ENCODE peak calls at places on chromosomes 12 and 14, in five cellular contexts. H is kidney, X is H1, Y is mammary epithelial cell, I is IMR-90. F is an unnamed sample.
A peak's percentile ranks its signal among the peaks of the same experiment; 100 is the strongest.

GRCh38 chr12:128661216-128661550 is 162.6 kb downstream of the SLC15A4 start:
- DNase-seq in H (no peak), X (no peak), Y (no peak), I (no peak), F (no peak)

GRCh38 chr12:105036937-105037649 is 47.2 kb downstream of the ALDH1L2 start:
- DNase-seq in H (no peak), X (no peak), Y (no peak), I (no peak), F (no peak)

GRCh38 chr12:109706747-109707469 is 6.7 kb upstream of the FAM222A start:
- DNase-seq in H (peak; percentile 40), X (no peak), Y (no peak), I (no peak), F (no peak)

GRCh38 chr14:80523518-80524117 is 312.3 kb upstream of the DIO2 start:
- DNase-seq in H (no peak), X (no peak), Y (peak; percentile 8), I (peak; percentile 28), F (no peak)

GRCh38 chr12:117090816-117091711 is 8.2 kb downstream of the TESC start:
- DNase-seq in H (peak; percentile 91), X (no peak), Y (no peak), I (no peak), F (no peak)

GRCh38 chr14:96098999-96099335 is 59.8 kb downstream of the C14orf132 start:
- DNase-seq in H (no peak), X (no peak), Y (no peak), I (no peak), F (no peak)

GRCh38 chr12:49784756-49785409 is 43.3 kb downstream of the NCKAP5L start:
- DNase-seq in H (no peak), X (no peak), Y (no peak), I (peak; percentile 67), F (no peak)

GRCh38 chr12:132502882-132503193 is 12.9 kb downstream of the FBRSL1 start:
- DNase-seq in H (no peak), X (no peak), Y (no peak), I (no peak), F (no peak)

GRCh38 chr12:105805730-105806390 is 332.9 kb downstream of the NUAK1 start:
- DNase-seq in H (no peak), X (no peak), Y (peak; percentile 52), I (no peak), F (no peak)

GRCh38 chr12:6936642-6937480 is 6.8 kb upstream of the RNU7-1 start:
- DNase-seq in H (peak; percentile 92), X (peak; percentile 71), Y (no peak), I (no peak), F (no peak)

GRCh38 chr12:53231859-53232640 is at the start of gene RARG:
- DNase-seq in H (peak; percentile 94), X (peak; percentile 83), Y (peak; percentile 77), I (no peak), F (peak; percentile 71)

GRCh38 chr12:115785548-115785947 is 491.9 kb downstream of the MED13L start:
- DNase-seq in H (no peak), X (no peak), Y (no peak), I (no peak), F (no peak)

GRCh38 chr14:90444077-90444696 is 47.4 kb downstream of the CALM1 start:
- DNase-seq in H (peak; percentile 95), X (no peak), Y (peak; percentile 98), I (no peak), F (no peak)

DNA sequence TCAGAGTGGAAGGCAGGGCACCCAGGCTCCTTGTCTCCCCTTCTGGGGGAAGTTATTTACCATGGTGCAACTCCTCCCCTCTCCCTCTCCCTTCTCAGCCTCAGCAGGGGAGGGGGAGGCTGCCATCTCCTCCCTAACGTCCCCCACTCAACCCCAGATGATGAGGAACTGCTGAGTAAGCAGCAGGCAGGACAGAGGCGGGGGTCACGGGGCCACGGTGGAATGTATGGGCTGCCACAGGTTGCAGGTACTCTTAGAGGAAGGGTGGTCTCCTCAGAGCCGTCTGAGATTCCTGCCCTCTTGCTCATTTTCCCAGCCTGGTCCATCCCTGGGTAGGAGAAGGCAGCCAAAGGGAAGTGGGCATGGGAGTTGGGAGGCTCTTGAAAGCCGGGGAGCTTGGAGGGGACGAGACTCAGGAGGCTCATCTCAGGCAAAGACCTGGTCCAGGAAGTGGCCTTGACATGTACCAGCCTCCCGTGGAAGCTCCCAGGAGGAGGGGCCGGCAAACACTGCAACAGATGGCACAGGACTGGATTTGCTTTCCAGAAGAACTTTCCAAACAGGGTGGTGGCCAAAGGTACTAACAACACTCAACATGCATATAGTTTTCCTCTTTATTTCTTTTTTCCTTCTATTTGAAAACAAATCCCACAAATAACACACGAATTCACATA is 19.0 kb downstream of the RIN3 start:
- DNase-seq in H (no peak), X (no peak), Y (no peak), I (no peak), F (no peak)
- H3K4me1 ChIP-seq in H (no peaks in the 10 kb centered on the region), X (no peaks in the 10 kb centered on the region), Y (no peaks in the 10 kb centered on the region), I (peaks cover 17% of the 10 kb centered on the region), F (no peaks in the 10 kb centered on the region)

GRCh38 chr12:122137229-122137628 is 36.8 kb downstream of the IL31 start:
- DNase-seq in H (no peak), X (no peak), Y (no peak), I (no peak), F (no peak)
- TF ChIP-seq CTCF in H (no peak), X (peak; percentile 84), Y (no peak), I (no peak), F (no peak)

GRCh38 chr12:34218193-34219045 is 196.1 kb downstream of the ALG10 start:
- DNase-seq in H (peak; percentile 82), X (peak; percentile 74), Y (peak; percentile 50), I (peak; percentile 34), F (peak; percentile 71)
- H3K9ac ChIP-seq in H (peak overlapping the region; percentile 51), X (no peak overlapping the region), Y (no peak overlapping the region), I (no peak overlapping the region), F (peak overlapping the region; percentile 45)

GRCh38 chr12:74910831-74911230 is 298.8 kb downstream of the KCNC2 start:
- DNase-seq in H (no peak), X (no peak), Y (no peak), I (no peak), F (no peak)

GRCh38 chr12:74917743-74918142 is 291.9 kb downstream of the KCNC2 start:
- DNase-seq in H (no peak), X (no peak), Y (no peak), I (no peak), F (no peak)

GRCh38 chr12:74914378-74914777 is 295.3 kb downstream of the KCNC2 start:
- DNase-seq in H (no peak), X (no peak), Y (no peak), I (no peak), F (no peak)

GRCh38 chr12:74915718-74916117 is 293.9 kb downstream of the KCNC2 start:
- DNase-seq in H (no peak), X (no peak), Y (no peak), I (no peak), F (no peak)
- H3K4me1 ChIP-seq in H (no peaks in the 10 kb centered on the region), X (no peaks in the 10 kb centered on the region), Y (no peaks in the 10 kb centered on the region), I (no peaks in the 10 kb centered on the region), F (no peaks in the 10 kb centered on the region)

GRCh38 chr14:103019236-103019635 is 38.1 kb downstream of the CDC42BPB start:
- DNase-seq in H (no peak), X (no peak), Y (no peak), I (no peak), F (no peak)
- TF ChIP-seq CTCF in H (no peak), X (no peak), Y (no peak), I (no peak), F (no peak)

GRCh38 chr14:32561520-32561919 is 232.4 kb downstream of the AKAP6 start:
- DNase-seq in H (no peak), X (no peak), Y (no peak), I (peak; percentile 50), F (no peak)
- H3K9ac ChIP-seq in H (no peak overlapping the region), X (no peak overlapping the region), Y (no peak overlapping the region), I (no peak overlapping the region), F (no peak overlapping the region)

GRCh38 chr12:19988457-19988856 is 379.9 kb upstream of the PDE3A start:
- DNase-seq in H (no peak), X (no peak), Y (no peak), I (no peak), F (no peak)
- H3K4me1 ChIP-seq in H (no peaks in the 10 kb centered on the region), X (no peaks in the 10 kb centered on the region), Y (no peaks in the 10 kb centered on the region), I (peaks cover 3% of the 10 kb centered on the region), F (no peaks in the 10 kb centered on the region)

GRCh38 chr12:120639771-120640721 is at the start of gene CABP1:
- DNase-seq in H (peak; percentile 75), X (peak; percentile 87), Y (no peak), I (no peak), F (no peak)
- TF ChIP-seq CTCF in H (peak; percentile 15), X (peak; percentile 34), Y (no peak), I (no peak), F (no peak)

GRCh38 chr12:130163461-130164215 is 1.4 kb downstream of the FZD10 start:
- DNase-seq in H (peak; percentile 66), X (no peak), Y (no peak), I (no peak), F (no peak)
- H3K9ac ChIP-seq in H (no peak overlapping the region), X (no peak overlapping the region), Y (no peak overlapping the region), I (no peak overlapping the region), F (no peak overlapping the region)

DNA sequence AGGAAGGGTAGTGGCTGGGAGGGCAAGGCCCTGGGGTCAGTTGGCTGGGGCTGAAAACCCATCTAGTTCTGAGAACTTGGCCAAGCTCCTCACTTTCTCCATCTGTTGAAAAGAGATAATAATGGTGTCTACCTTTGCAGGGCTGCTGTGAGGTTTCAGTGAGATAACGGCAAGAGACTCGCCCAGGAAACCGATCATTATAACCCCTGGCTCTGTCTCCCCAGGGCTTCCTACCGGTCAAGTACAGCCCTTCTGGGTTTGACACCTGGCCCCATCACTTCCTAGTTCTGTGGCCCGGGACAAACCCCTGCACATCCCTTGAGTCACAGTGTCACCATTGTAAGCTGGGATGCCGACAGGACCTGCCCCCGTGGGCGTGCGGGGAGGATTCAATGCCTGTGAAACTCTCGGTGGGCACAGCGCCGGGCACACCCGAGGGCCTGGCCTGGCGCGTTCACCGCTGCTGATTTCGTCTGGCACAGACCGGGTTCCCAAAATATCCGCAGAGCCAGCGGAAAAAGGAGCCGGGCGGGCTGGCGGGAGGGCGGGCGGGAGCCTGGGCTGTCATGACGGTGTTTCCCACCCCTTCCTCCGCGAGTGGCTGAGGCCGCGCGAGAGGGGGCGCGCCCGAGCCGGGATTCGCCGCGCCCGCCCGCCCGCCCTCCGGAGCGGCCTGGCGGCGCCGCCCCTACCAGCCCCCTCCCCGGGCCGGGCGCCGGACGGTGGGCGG is 4.5 kb downstream of the KMT5A start:
- DNase-seq in H (peak; percentile 90), X (peak; percentile 64), Y (peak; percentile 62), I (peak; percentile 52), F (peak; percentile 38)
- H3K4me1 ChIP-seq in H (peaks cover 4% of the 10 kb centered on the region), X (peaks cover 6% of the 10 kb centered on the region), Y (peaks cover 30% of the 10 kb centered on the region), I (peaks cover 13% of the 10 kb centered on the region), F (peaks cover 10% of the 10 kb centered on the region)